ENCODE peak calls at places on chromosomes 11 and 22, in six cellular contexts. O is A549, Q is HepG2, T is GM12878, U is endothelial cell of umbilical vein, J is K562. R is an unnamed sample.

GRCh38 chr11:33778682-33779081 is 4.4 kb upstream of the FBXO3 start:
- DNase-seq in O (no peak), Q (no peak), T (no peak), J (no peak), U (no peak), R (no peak)

GRCh38 chr11:102436546-102436945 is 16.0 kb downstream of the TMEM123 start:
- DNase-seq in J (no peak), U (no peak), T (no peak), Q (no peak), O (no peak), R (no peak)

GRCh38 chr11:35247428-35247827 is 108.5 kb downstream of the CD44 start:
- DNase-seq in O (no peak), U (no peak), Q (no peak), J (no peak), T (no peak), R (no peak)

GRCh38 chr22:35369996-35370395 is 10.9 kb upstream of the HMOX1 start:
- DNase-seq in U (no peak), J (no peak), Q (no peak), O (no peak), T (no peak), R (no peak)

GRCh38 chr11:62217191-62217748 is 8.8 kb downstream of the SCGB2A1 start:
- DNase-seq in T (no peak), J (peak; percentile 40), U (peak; percentile 31), O (no peak), Q (peak; percentile 19), R (peak; percentile 38)

GRCh38 chr11:10044618-10045017 is 249.4 kb downstream of the SBF2 start:
- DNase-seq in Q (peak; percentile 4), O (no peak), T (no peak), U (no peak), J (no peak), R (peak; percentile 44)

GRCh38 chr11:70169136-70169535 is 34.0 kb upstream of the FADD start:
- DNase-seq in T (no peak), J (no peak), O (no peak), U (no peak), Q (no peak), R (no peak)

GRCh38 chr11:127643659-127644058 is 643.1 kb upstream of the KIRREL3 start:
- DNase-seq in O (no peak), U (no peak), Q (no peak), J (no peak), T (no peak), R (no peak)

GRCh38 chr11:131712897-131713296 is 342.5 kb downstream of the NTM start:
- DNase-seq in Q (no peak), O (no peak), T (no peak), J (no peak), U (peak; percentile 72), R (no peak)

GRCh38 chr11:88280673-88281316 is 56.7 kb downstream of the CTSC start:
- DNase-seq in J (no peak), U (peak; percentile 72), O (no peak), Q (no peak), T (no peak), R (no peak)

GRCh38 chr11:66845143-66845875 is 2.1 kb downstream of the RCE1 start:
- DNase-seq in T (no peak), Q (no peak), O (no peak), J (no peak), U (no peak), R (peak; percentile 1)

GRCh38 chr11:121082670-121083069 is 18.4 kb upstream of the TECTA start:
- DNase-seq in J (peak; percentile 18), Q (no peak), T (no peak), U (peak; percentile 17), O (no peak), R (peak; percentile 26)

GRCh38 chr11:117997436-117998200 is 11.4 kb downstream of the IL10RA start:
- DNase-seq in T (no peak), U (no peak), Q (no peak), O (no peak), J (no peak), R (no peak)

GRCh38 chr11:118398797-118399564 is 2.4 kb upstream of the ATP5MG start:
- DNase-seq in Q (no peak), U (no peak), J (no peak), T (no peak), O (no peak), R (no peak)

GRCh38 chr11:46120361-46120710 is 918 bp downstream of the PHF21A start:
- DNase-seq in T (no peak), J (no peak), U (no peak), Q (no peak), O (peak; percentile 8), R (no peak)

GRCh38 chr11:46121724-46122477 is 647 bp upstream of the PHF21A start:
- DNase-seq in O (peak; percentile 65), T (no peak), Q (peak; percentile 82), U (peak; percentile 78), J (peak; percentile 85), R (peak; percentile 90)

GRCh38 chr11:46119352-46120216 is 1.7 kb downstream of the PHF21A start:
- DNase-seq in J (peak; percentile 62), O (no peak), Q (peak; percentile 80), U (peak; percentile 48), T (no peak), R (peak; percentile 89)

GRCh38 chr11:46121328-46121723 is at the start of gene PHF21A:
- DNase-seq in O (peak; percentile 79), Q (peak; percentile 76), J (peak; percentile 94), U (peak; percentile 84), T (no peak), R (peak; percentile 94)

DNA sequence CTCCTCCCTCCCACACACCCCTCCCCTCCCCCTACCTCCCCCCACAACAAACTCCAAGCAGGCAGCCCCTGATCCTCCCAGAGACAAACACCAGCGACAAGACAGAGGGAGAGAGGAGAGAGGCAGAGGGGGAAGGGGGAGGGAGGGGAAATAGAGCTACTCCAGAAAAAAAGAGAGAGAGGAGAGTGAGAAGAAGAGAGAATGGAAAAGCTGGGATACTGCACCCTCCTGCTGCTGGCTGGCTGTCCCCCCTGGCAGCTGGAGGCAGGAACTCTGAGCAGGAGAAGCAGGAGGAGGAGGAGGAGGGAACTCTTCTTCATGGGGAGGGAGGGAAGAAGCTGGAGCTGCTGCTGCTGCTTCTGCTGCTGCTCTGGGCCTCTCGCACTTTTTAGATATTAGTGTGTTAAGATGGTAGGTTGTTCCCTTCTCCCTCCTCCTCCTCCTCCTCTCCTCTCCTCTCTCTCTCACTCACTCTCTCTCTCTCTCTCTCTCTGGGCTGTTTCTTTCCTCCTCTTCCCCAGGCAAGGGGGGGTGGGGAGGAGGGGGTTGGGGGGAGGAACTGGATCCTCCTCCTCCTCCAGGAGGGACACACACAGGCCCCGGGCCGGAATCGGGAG is 435 bp downstream of the PHF21A start:
- DNase-seq in U (peak; percentile 72), T (no peak), Q (peak; percentile 41), O (peak; percentile 43), J (peak; percentile 76), R (peak; percentile 77)
- TF ChIP-seq POLR2A in U (no peak), T (no peak), Q (no peak), O (peak; percentile 38), J (peak; percentile 67), R (no peak)

GRCh38 chr22:39175127-39176066 is 22.9 kb upstream of the CBX7 start:
- DNase-seq in U (peak; percentile 64), O (no peak), J (no peak), T (no peak), Q (no peak), R (no peak)
- H3K4me3 ChIP-seq in U (no peak overlapping the region), O (peak overlapping the region; percentile 20), J (no peak overlapping the region), T (no peak overlapping the region), Q (no peak overlapping the region), R (no peak overlapping the region)

GRCh38 chr11:73246303-73246702 is 25.8 kb upstream of the P2RY6 start:
- DNase-seq in T (no peak), J (no peak), U (no peak), O (no peak), Q (no peak), R (no peak)

GRCh38 chr11:73243093-73243485 is 25.0 kb downstream of the P2RY2 start:
- DNase-seq in U (no peak), J (no peak), O (no peak), T (no peak), Q (no peak), R (no peak)

GRCh38 chr11:73242291-73243092 is 24.4 kb downstream of the P2RY2 start:
- DNase-seq in U (peak; percentile 84), T (peak; percentile 48), J (peak; percentile 78), Q (peak; percentile 76), O (peak; percentile 90), R (peak; percentile 72)

GRCh38 chr11:73244589-73245240 is 26.6 kb downstream of the P2RY2 start:
- DNase-seq in O (no peak), Q (no peak), U (no peak), J (no peak), T (no peak), R (no peak)

DNA sequence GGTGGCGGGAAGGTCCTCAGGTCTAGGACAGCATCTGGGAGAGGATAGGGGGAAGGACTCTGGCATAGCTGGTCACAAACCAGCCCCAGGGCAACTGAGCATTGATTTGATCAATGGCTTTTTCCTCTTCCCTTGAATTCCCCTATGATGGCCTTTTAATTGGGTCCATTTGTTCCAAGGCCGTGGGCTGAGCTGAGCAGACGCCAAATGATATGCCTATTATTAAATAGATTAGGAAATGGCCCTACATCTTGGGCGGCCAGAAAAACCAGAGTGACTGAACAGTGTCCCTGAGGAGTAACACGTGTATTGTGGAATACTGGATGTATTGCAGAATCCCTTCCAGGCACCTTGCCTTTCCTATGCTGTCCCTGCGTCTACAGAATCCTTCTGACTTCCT is 26.7 kb upstream of the P2RY6 start:
- DNase-seq in J (no peak), U (no peak), O (no peak), Q (no peak), T (no peak), R (no peak)
- TF ChIP-seq MYC in J (no peak), U (no peak), O (no peak), Q (no peak), T (no peak), R (no peak)

DNA sequence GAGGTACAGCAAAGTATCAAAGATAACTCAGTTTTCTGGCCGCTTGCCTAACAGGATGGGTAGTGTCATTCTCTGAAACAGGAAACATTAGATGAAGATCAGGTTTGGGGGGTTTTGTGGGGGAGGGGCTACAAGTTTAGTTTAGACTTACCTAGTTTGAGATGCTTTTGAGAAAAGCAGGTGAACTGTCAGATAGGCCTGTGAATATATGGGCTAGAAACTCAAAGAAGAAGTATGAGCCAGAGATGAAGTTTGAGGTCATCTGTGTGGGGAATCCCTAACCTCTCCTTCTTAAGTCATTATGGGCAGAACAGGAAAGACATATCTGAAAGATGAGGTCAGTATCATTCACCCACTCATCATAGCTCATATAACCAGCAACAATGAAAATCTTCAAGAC is 11.9 kb downstream of the HOATZ start:
- DNase-seq in T (no peak), O (peak; percentile 29), J (no peak), U (no peak), Q (no peak), R (no peak)
- TF ChIP-seq POLR2A in T (no peak), O (no peak), J (no peak), U (no peak), Q (no peak), R (no peak)

DNA sequence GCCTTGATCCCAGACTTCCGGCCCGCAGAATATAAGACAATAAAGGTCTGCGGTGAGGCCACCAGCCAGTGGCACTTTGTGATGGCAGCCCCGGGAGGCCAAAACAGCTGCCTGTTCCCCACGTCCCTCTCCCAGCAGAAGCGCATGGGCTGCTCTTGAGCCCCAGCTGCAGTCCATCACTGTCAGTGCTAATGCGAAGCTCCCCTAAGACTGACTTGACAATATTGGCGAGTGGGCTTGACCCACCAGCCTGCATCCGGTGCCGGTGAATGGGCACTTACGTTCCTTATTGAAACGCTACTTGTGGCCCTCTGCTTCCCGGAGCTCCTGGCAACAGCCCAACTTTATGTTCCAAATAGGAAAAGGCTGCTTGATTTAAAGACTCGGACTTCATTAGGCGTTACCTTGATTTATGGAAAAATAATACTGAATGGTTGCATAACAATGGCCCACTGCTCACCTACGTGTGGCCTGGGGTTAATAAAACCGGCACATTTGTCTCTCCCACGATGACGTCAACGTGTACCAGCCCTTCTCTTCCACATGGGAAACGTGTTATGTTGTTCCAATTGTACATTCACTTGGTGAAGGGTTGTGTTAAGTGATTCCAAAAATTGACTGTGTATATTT is 93.4 kb upstream of the SEPTIN5 start:
- DNase-seq in U (peak; percentile 88), O (no peak), J (no peak), T (no peak), Q (no peak), R (no peak)
- H3K4me3 ChIP-seq in U (no peak overlapping the region), O (no peak overlapping the region), J (no peak overlapping the region), T (no peak overlapping the region), Q (no peak overlapping the region), R (no peak overlapping the region)

R was measured in NB4.